ENCODE peak calls at places on chromosomes 7 and 10, in six cellular contexts. Y is ovary, K is tibial nerve, R is IMR-90, H is H1, B is suprapubic skin. W is an unnamed sample.

GRCh38 chr7:2002561-2003450 is 229.9 kb downstream of the MAD1L1 start:
- DNase-seq in K (no peak), Y (peak; percentile 10), H (no peak), B (peak; percentile 50), R (no peak), W (no peak)

GRCh38 chr7:131904750-131905327 is 348.4 kb upstream of the PODXL start:
- DNase-seq in B (no peak), Y (no peak), H (no peak), K (no peak), R (no peak), W (no peak)

GRCh38 chr7:142352543-142352942 is 94.7 kb upstream of the PRSS58 start:
- DNase-seq in K (no peak), Y (no peak), R (peak; percentile 22), H (no peak), B (no peak), W (no peak)

GRCh38 chr10:51224610-51225230 is 150.4 kb downstream of the PRKG1 start:
- DNase-seq in B (no peak), K (no peak), Y (no peak), R (peak; percentile 88), H (no peak), W (no peak)

GRCh38 chr10:78600121-78600665 is 468.6 kb upstream of the ZMIZ1 start:
- DNase-seq in Y (no peak), B (no peak), H (no peak), K (no peak), R (no peak), W (no peak)

GRCh38 chr7:121328508-121329459 is at the start of gene WNT16:
- DNase-seq in Y (no peak), R (no peak), K (no peak), B (peak; percentile 73), H (peak; percentile 84), W (no peak)

GRCh38 chr10:63700209-63700934 is 179.2 kb downstream of the REEP3 start:
- DNase-seq in R (peak; percentile 99), Y (no peak), K (peak; percentile 54), H (no peak), B (no peak), W (peak; percentile 46)

GRCh38 chr7:100396421-100396982 is 23.2 kb downstream of the PILRA start:
- DNase-seq in Y (no peak), K (no peak), H (no peak), R (no peak), B (no peak), W (no peak)

GRCh38 chr7:83947260-83947659 is 247.3 kb downstream of the SEMA3A start:
- DNase-seq in H (no peak), R (no peak), K (no peak), B (no peak), Y (no peak), W (no peak)

GRCh38 chr10:70985824-70986336 is 97.5 kb upstream of the PCBD1 start:
- DNase-seq in K (no peak), H (no peak), R (no peak), Y (no peak), B (no peak), W (no peak)

GRCh38 chr7:50299163-50299562 is 5.4 kb upstream of the IKZF1 start:
- DNase-seq in H (no peak), K (no peak), B (no peak), Y (no peak), R (no peak), W (no peak)

GRCh38 chr10:50807851-50808776 is 68.4 kb downstream of the ASAH2B start:
- DNase-seq in B (no peak), Y (no peak), R (peak; percentile 16), K (no peak), H (no peak), W (no peak)

GRCh38 chr10:122206471-122207065 is 64.5 kb upstream of the BTBD16 start:
- DNase-seq in K (no peak), R (peak; percentile 26), H (no peak), Y (no peak), B (no peak), W (no peak)

GRCh38 chr7:95205821-95206220 is 118.5 kb downstream of the PON1 start:
- DNase-seq in K (no peak), Y (no peak), B (no peak), R (peak; percentile 59), H (no peak), W (no peak)

GRCh38 chr10:118102116-118102515 is 55.4 kb upstream of the RAB11FIP2 start:
- DNase-seq in B (no peak), R (no peak), H (no peak), K (no peak), Y (no peak), W (no peak)

GRCh38 chr7:50656141-50656895 is 91.1 kb upstream of the DDC start:
- DNase-seq in B (peak; percentile 22), Y (no peak), R (no peak), H (no peak), K (no peak), W (no peak)

GRCh38 chr7:50718311-50718710 is 64.4 kb downstream of the GRB10 start:
- DNase-seq in H (no peak), R (no peak), Y (no peak), B (no peak), K (no peak), W (no peak)

DNA sequence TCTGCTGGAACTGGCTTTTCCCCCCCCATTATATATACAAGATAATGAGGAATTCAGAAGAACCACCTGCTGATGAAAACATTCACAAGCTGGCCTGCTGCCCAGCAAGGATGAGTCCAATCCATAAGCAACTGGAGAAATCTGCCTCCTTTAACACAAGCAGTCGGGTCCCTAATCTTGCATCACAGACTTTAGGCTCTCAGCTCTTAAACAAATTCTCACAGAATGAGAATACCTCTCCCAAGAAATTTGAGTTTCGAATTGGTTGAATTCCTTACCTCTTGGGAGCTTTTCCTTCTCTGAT is 44.5 kb downstream of the MTERF1 start:
- DNase-seq in K (no peak), Y (no peak), B (no peak), R (peak; percentile 81), H (no peak), W (no peak)
- TF ChIP-seq POLR2A in K (no peak), Y (no peak), B (no peak), R (no peak), H (no peak), W (no peak)

GRCh38 chr10:31383810-31384588 is 65.0 kb downstream of the ZEB1 start:
- DNase-seq in K (no peak), B (no peak), R (no peak), Y (no peak), H (no peak), W (no peak)
- TF ChIP-seq POLR2A in K (no peak), B (no peak), R (no peak), Y (no peak), H (no peak), W (no peak)

GRCh38 chr7:35035511-35035921 is 1.8 kb downstream of the DPY19L1 start:
- DNase-seq in R (peak; percentile 56), K (no peak), Y (no peak), B (no peak), H (no peak), W (no peak)

GRCh38 chr7:35037526-35038339 is 448 bp upstream of the DPY19L1 start:
- DNase-seq in Y (peak; percentile 96), K (peak; percentile 83), B (peak; percentile 92), H (peak; percentile 91), R (peak; percentile 94), W (peak; percentile 90)

GRCh38 chr7:35038340-35038738 is 1.1 kb upstream of the DPY19L1 start:
- DNase-seq in H (no peak), Y (no peak), B (no peak), R (no peak), K (no peak), W (no peak)

GRCh38 chr7:35037211-35037525 is at the start of gene DPY19L1:
- DNase-seq in K (no peak), Y (no peak), B (no peak), H (no peak), R (no peak), W (no peak)

DNA sequence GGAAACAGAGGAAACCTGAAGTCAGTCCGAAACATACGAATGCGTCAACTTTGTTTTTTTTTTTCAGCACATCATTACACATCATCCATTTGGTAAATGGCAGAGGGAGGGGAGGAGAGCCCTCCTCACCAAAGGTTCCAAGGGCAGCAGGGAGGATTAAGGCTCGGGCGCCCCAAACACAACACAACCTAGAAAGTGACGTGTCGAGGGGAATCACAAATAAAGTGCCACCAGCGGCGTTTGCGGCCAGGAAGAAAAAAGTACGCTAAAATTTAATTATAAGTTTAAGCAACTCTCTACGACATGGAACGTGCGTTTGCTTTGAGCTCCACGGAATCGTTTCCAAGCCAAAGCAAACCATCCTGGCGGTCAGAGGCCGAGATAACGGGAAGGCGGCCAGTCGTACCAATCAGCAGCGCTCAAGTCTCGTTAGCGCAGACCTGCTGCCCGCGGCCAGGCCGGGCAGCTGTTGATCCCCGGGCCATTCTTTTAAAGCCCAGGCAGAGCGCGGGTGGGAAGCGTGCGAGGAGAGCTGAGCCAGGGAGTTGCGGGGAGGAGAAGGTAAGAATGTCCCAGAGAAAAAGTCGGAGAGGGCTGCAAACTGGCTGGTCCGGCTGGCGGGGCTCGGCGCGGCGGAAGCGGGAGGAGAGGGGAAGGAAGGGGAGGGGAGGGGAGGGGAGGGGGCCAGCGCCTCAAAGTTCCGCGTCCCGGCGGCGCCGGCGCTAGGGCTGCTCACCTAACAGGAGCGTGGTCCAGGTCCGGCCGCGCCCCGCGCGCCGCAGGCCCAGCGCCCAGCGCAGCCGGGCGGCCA is 719 bp downstream of the DPY19L1 start:
- DNase-seq in B (peak; percentile 71), H (peak; percentile 66), K (peak; percentile 20), R (peak; percentile 53), Y (peak; percentile 61), W (peak; percentile 41)
- TF ChIP-seq POLR2A in B (no peak), H (peak; percentile 28), K (no peak), R (no peak), Y (no peak), W (no peak)

DNA sequence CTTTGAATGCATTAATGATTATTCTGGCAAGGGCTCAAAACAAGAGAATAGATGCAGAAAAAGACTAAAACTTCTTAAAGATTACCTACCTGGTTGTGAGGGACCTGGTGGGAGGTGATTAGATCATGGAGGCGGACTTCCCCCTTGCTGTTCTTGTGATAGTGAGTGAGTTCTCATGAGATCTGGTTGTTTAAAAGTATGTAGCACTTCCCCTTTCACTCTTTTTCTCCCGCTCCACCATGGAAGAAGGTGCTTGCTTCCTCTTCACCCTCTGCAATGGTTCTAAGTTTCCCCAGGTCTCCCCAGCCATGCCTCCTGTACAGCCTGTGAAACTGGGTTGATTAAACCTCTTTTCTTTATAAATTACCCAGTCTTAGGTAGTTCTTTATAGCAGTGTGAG is 226.6 kb downstream of the ARHGAP12 start:
- DNase-seq in B (no peak), Y (no peak), K (no peak), R (no peak), H (no peak), W (no peak)
- TF ChIP-seq POLR2A in B (no peak), Y (no peak), K (no peak), R (no peak), H (no peak), W (no peak)